ENCODE peak calls at places on chromosomes 7 and 10, in six cellular contexts. P is fibroblast of mammary gland, S is GM12864, Q is cardiac fibroblast, K is adrenal gland, F is uterus. O is an unnamed sample.

GRCh38 chr7:74412603-74413002 is 41.1 kb upstream of the GTF2IRD1 start:
- DNase-seq in P (peak), S (no peak), Q (peak), K (no peak), F (no peak), O (no peak)

GRCh38 chr10:19745672-19746071 is 70.6 kb upstream of the PLXDC2 start:
- DNase-seq in P (no peak), S (no peak), Q (peak), K (no peak), F (no peak), O (no peak)

GRCh38 chr10:90935581-90936292 is 14.8 kb upstream of the ANKRD1 start:
- DNase-seq in P (no peak), S (no peak), Q (no peak), K (no peak), F (no peak), O (peak)

GRCh38 chr10:71810048-71810750 is 36.9 kb upstream of the VSIR start:
- DNase-seq in P (no peak), S (no peak), Q (no peak), K (no peak), F (no peak), O (no peak)

GRCh38 chr10:124763267-124763666 is 19.1 kb upstream of the FAM53B start:
- DNase-seq in P (no peak), S (no peak), Q (peak), K (no peak), F (no peak), O (no peak)

GRCh38 chr10:127228195-127228785 is 31.9 kb upstream of the INSYN2A start:
- DNase-seq in P (peak), S (no peak), Q (no peak), K (no peak), F (no peak), O (peak)

GRCh38 chr10:123395906-123396305 is 241.7 kb downstream of the BUB3 start:
- DNase-seq in P (no peak), S (no peak), Q (no peak), K (no peak), F (no peak), O (no peak)

GRCh38 chr7:157527235-157527634 is 190.4 kb downstream of the DNAJB6 start:
- DNase-seq in P (no peak), S (no peak), Q (no peak), K (no peak), F (no peak), O (no peak)

GRCh38 chr10:64486149-64486548 is 964.9 kb downstream of the REEP3 start:
- DNase-seq in P (peak), S (no peak), Q (peak), K (no peak), F (no peak), O (peak)

GRCh38 chr10:118948784-118949183 is 80.7 kb upstream of the NANOS1 start:
- DNase-seq in P (no peak), S (no peak), Q (no peak), K (no peak), F (no peak), O (no peak)

GRCh38 chr7:24898691-24899090 is 81.3 kb downstream of the OSBPL3 start:
- DNase-seq in P (peak), S (no peak), Q (no peak), K (no peak), F (no peak), O (no peak)

GRCh38 chr10:42646692-42647640 is 8.6 kb upstream of the ZNF33B start:
- DNase-seq in P (no peak), S (no peak), Q (no peak), K (no peak), F (no peak), O (no peak)

GRCh38 chr7:55514546-55515265 is 57.6 kb downstream of the VOPP1 start:
- DNase-seq in P (no peak), S (no peak), Q (no peak), K (no peak), F (no peak), O (no peak)
- TF ChIP-seq CTCF in P (no peak), S (peak), Q (no peak), K (no peak), F (no peak), O (no peak)

GRCh38 chr7:22230238-22230637 is 126.7 kb downstream of the RAPGEF5 start:
- DNase-seq in P (no peak), S (no peak), Q (no peak), K (no peak), F (no peak), O (no peak)
- H3K4me3 ChIP-seq in P (no peak), S (no peak), Q (no peak), K (no peak), F (no peak), O (no peak)

DNA sequence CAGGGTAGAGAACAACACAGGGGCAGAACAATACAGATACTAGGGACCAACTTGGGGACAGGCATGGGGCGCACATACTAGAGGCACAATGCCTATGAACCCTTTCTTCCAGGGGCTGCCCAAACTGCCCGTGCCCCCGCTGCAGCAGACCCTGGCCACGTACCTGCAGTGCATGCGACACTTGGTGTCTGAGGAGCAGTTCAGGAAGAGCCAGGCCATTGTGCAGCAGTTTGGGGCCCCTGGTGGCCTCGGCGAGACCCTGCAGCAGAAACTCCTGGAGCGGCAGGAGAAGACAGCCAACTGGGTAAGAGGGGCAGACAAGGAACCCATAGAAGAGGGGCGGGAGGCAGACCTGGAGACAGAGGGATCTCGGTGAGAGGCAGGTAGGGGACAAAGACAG is 5.8 kb downstream of the CHAT start:
- DNase-seq in P (no peak), S (no peak), Q (no peak), K (no peak), F (no peak), O (no peak)
- TF ChIP-seq CTCF in P (no peak), S (no peak), Q (no peak), K (no peak), F (no peak), O (no peak)

DNA sequence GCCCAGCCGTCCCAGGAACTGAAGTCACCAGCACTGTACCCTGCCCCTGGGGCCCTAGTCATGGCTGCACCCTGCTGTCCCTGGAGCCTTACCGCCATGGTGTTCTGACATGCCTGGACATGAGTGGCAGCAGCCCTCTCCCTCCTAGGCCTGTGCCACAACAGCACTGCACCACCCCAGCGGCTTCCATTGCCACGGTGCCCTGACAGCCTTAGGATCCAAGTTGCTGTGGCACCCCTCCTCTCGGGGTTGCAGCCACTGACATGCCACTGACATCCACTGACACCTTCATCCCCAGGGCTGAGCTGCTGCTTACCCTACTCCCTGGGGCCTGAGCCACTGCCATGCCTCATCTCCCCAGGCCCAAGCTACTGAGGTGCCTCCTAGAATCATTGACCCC is 39.6 kb upstream of the SHH start:
- DNase-seq in P (no peak), S (no peak), Q (no peak), K (no peak), F (no peak), O (no peak)
- H3K4me3 ChIP-seq in P (no peak), S (no peak), Q (no peak), K (no peak), F (no peak), O (no peak)

GRCh38 chr7:87316846-87317545 is 28.5 kb upstream of the CROT start:
- DNase-seq in P (peak), S (no peak), Q (peak), K (peak), F (no peak), O (peak)

GRCh38 chr7:87316097-87316700 is 29.3 kb upstream of the CROT start:
- DNase-seq in P (no peak), S (peak), Q (no peak), K (no peak), F (no peak), O (no peak)

GRCh38 chr7:87317691-87318245 is 27.7 kb upstream of the CROT start:
- DNase-seq in P (no peak), S (no peak), Q (no peak), K (no peak), F (no peak), O (no peak)

GRCh38 chr7:87318741-87319140 is 26.7 kb upstream of the CROT start:
- DNase-seq in P (no peak), S (no peak), Q (no peak), K (no peak), F (no peak), O (no peak)
- TF ChIP-seq CTCF in P (no peak), S (no peak), Q (no peak), K (no peak), F (no peak), O (no peak)

GRCh38 chr10:6542999-6543430 is 37.1 kb downstream of the PRKCQ start:
- DNase-seq in P (no peak), S (no peak), Q (no peak), K (no peak), F (no peak), O (no peak)
- H3K4me3 ChIP-seq in P (no peak), S (peak), Q (no peak), K (no peak), F (no peak), O (no peak)

DNA sequence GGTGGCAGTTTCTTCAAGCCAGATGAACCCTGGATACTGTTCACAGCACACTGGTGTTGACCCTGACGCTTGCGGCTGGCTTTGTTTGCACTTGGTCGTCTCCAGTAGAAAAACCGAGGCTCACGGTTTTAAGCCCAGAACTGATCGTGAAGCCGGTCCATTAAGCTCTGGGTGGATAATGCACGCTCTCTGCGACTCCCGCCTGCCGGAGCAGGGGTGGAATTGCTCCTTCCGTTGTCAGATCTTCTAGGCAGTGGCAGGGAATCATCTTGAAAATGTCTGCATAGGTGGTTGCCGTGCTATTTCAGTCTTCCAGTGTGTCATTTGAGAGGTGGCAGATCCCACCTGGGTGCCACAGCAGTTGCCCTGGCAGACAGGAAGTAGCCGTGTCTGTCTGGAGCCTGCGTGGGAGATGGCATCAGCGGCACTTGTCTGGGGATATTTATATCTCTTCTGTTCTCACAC is 35.9 kb upstream of the AP5Z1 start:
- DNase-seq in P (peak), S (no peak), Q (peak), K (peak), F (peak), O (no peak)
- TF ChIP-seq CTCF in P (peak), S (no peak), Q (peak), K (peak), F (peak), O (peak)

GRCh38 chr10:98898987-98899386 is 336.7 kb downstream of the HPSE2 start:
- DNase-seq in P (no peak), S (no peak), Q (no peak), K (no peak), F (no peak), O (no peak)
- H3K4me3 ChIP-seq in P (no peak), S (no peak), Q (no peak), K (no peak), F (no peak), O (no peak)

DNA sequence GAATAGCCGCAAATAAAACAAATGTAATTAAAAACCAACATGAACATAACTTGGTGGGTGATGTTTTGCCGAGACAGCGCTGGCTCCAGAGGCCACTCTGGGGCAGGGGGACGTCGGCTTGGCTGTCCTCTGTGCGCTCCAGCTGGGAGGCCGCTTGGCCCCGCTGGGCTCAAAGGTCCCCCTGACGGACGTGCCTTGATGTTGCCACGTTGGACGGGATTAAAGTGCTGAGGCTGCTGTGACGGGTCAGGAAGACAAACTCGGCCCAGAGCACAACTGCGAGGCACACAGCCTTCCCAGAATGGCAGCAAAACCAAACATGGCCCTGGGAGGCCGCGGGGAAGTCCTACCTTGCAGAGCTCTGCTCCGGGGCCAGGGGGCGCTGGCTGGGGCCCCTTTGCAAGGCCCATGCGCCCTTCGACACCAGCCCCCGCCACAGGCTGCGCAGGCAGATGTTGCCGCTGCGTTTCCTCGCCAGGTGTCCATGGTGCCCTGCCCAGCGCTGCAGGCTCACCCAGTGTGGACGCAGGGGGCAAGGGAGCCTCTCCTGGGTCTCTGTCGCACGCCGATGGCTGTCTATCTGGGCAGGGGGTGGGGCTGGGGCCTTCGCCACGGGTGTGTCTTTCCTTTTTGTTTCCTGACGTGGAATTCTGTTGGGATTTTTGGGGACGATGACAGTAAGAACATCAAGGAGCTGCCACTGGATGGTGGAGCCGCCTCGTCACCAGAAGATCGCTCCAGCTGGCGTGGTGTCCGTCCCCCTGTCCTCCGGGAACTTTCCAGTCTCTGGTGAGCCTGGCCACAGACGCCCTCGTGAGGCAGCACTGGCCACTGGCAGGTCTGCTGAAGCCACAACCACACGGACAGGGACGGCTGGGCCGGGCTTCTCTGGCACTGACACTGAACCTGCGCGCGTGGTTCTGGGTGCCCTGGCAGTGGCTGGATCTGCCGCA is 99.6 kb upstream of the DIP2C start:
- DNase-seq in P (no peak), S (no peak), Q (peak), K (peak), F (peak), O (no peak)
- TF ChIP-seq CTCF in P (no peak), S (peak), Q (peak), K (peak), F (peak), O (peak)